ENCODE peak calls at places on chromosome 1, in nine cellular contexts. V is left ventricle myocardium superior; W is NCI-H748 treated with DMSO at 0.1 percent for 48 hours; L is islet precursor cell; E is neural crest cell; U is RPMI7951; N is T-helper 9 cell; Q is CD4-positive, CD25-positive, alpha-beta regulatory T cell; I is stimulated activated CD4-positive, alpha-beta T cell treated with anti-CD3 and anti-CD28 coated beads, Interleukin-1b, Interleukin-23, amount 100 ng/mL, for 24 hours. S is an unnamed sample.

GRCh38 chr1:6448749-6449631 is 17.0 kb downstream of the TNFRSF25 start:
- DNase-seq in U (no peak), E (peak), Q (no peak), W (no peak), V (peak), N (peak), I (no peak), L (peak), S (no peak)

GRCh38 chr1:205680073-205680851 is at the start of gene SLC45A3:
- DNase-seq in I (peak), V (peak), E (peak), Q (no peak), N (no peak), L (peak), W (peak), U (peak), S (peak)

GRCh38 chr1:8740034-8740449 is 77.4 kb downstream of the RERE start:
- DNase-seq in L (no peak), Q (no peak), V (no peak), E (no peak), I (no peak), N (no peak), U (peak), W (no peak), S (peak)

GRCh38 chr1:209805341-209805781 is 581 bp downstream of the IRF6 start:
- DNase-seq in Q (no peak), U (no peak), V (no peak), I (no peak), L (peak), E (no peak), N (no peak), W (no peak), S (no peak)

GRCh38 chr1:29500651-29501050 is 264.3 kb downstream of the PTPRU start:
- DNase-seq in Q (no peak), L (peak), U (no peak), W (no peak), E (no peak), N (no peak), V (no peak), I (no peak), S (no peak)

GRCh38 chr1:54153548-54154439 is 994 bp upstream of the CDCP2 start:
- DNase-seq in V (peak), U (peak), Q (no peak), W (no peak), L (peak), E (no peak), I (no peak), N (no peak), S (no peak)

GRCh38 chr1:240739139-240739538 is 127.2 kb upstream of the GREM2 start:
- DNase-seq in L (no peak), N (no peak), W (no peak), U (peak), V (no peak), I (no peak), E (no peak), Q (no peak), S (peak)

GRCh38 chr1:223298706-223299105 is 65.3 kb downstream of the SUSD4 start:
- DNase-seq in Q (no peak), V (no peak), U (no peak), N (no peak), I (no peak), W (no peak), E (no peak), L (no peak), S (no peak)

GRCh38 chr1:18816808-18817207 is 42.7 kb downstream of the TAS1R2 start:
- DNase-seq in V (no peak), E (no peak), I (no peak), L (no peak), W (no peak), Q (no peak), U (no peak), N (no peak), S (no peak)

GRCh38 chr1:174916846-174917245 is 82.9 kb upstream of the CACYBP start:
- DNase-seq in Q (no peak), V (no peak), I (no peak), N (no peak), E (no peak), W (no peak), L (no peak), U (no peak), S (no peak)

GRCh38 chr1:237730826-237731350 is 159.8 kb downstream of the ZP4 start:
- DNase-seq in V (no peak), U (no peak), N (no peak), I (no peak), L (no peak), Q (no peak), E (no peak), W (no peak), S (no peak)

GRCh38 chr1:234848972-234849641 is 239.1 kb upstream of the IRF2BP2 start:
- DNase-seq in N (no peak), W (no peak), U (peak), V (no peak), I (no peak), E (no peak), Q (no peak), L (peak), S (no peak)

GRCh38 chr1:17544951-17545350 is 5.5 kb downstream of the ARHGEF10L start:
- DNase-seq in N (no peak), W (no peak), U (no peak), E (no peak), Q (no peak), I (no peak), L (no peak), V (no peak), S (no peak)

GRCh38 chr1:157992031-157992568 is 1.3 kb upstream of the KIRREL1 start:
- DNase-seq in E (peak), U (peak), Q (no peak), N (peak), V (peak), W (no peak), I (peak), L (peak), S (peak)

GRCh38 chr1:186615332-186615731 is 64.9 kb downstream of the PTGS2 start:
- DNase-seq in U (no peak), L (no peak), Q (no peak), W (no peak), N (no peak), E (no peak), I (no peak), V (no peak), S (no peak)

GRCh38 chr1:156897078-156897825 is 3.7 kb downstream of the PEAR1 start:
- DNase-seq in E (no peak), I (no peak), U (peak), W (no peak), Q (no peak), L (peak), N (no peak), V (no peak), S (peak)

S was measured in COLO829.